ENCODE peak calls at places on chromosomes 7 and 10, in six cellular contexts. Q is HepG2, J is H1, T is GM12878, Y is K562, P is GM12892. Z is an unnamed sample.

GRCh38 chr7:3091631-3092030 is 48.0 kb upstream of the CARD11 start:
- DNase-seq in Q (no peak), J (no peak), T (no peak), Y (no peak), P (no peak), Z (no peak)

GRCh38 chr7:102418603-102419002 is 14.8 kb upstream of the ORAI2 start:
- DNase-seq in Q (no peak), J (no peak), T (no peak), Y (no peak), P (no peak), Z (no peak)

GRCh38 chr10:116627386-116627933 is 6.7 kb downstream of the PNLIPRP2 start:
- DNase-seq in Q (peak; percentile 7), J (peak; percentile 67), T (no peak), Y (peak; percentile 20), P (no peak), Z (no peak)

GRCh38 chr7:123494193-123494796 is 40.1 kb downstream of the IQUB start:
- DNase-seq in Q (peak; percentile 27), J (no peak), T (no peak), Y (peak; percentile 52), P (no peak), Z (no peak)

GRCh38 chr10:60848126-60848525 is 69.8 kb downstream of the CDK1 start:
- DNase-seq in Q (no peak), J (no peak), T (no peak), Y (no peak), P (no peak), Z (no peak)

GRCh38 chr7:16114633-16115032 is 306.7 kb downstream of the CRPPA start:
- DNase-seq in Q (no peak), J (no peak), T (no peak), Y (no peak), P (no peak), Z (no peak)

GRCh38 chr7:18320971-18321567 is 174.5 kb upstream of the HDAC9 start:
- DNase-seq in Q (peak; percentile 23), J (no peak), T (no peak), Y (peak; percentile 26), P (no peak), Z (peak; percentile 5)

GRCh38 chr7:129103561-129104324 is 40.8 kb upstream of the TSPAN33 start:
- DNase-seq in Q (no peak), J (no peak), T (no peak), Y (no peak), P (no peak), Z (no peak)

GRCh38 chr7:101550641-101551531 is 78.2 kb downstream of the MYL10 start:
- DNase-seq in Q (no peak), J (no peak), T (no peak), Y (peak; percentile 51), P (no peak), Z (no peak)

GRCh38 chr10:24114561-24114960 is 94.4 kb upstream of the KIAA1217 start:
- DNase-seq in Q (no peak), J (no peak), T (no peak), Y (no peak), P (no peak), Z (no peak)

GRCh38 chr7:47453093-47454056 is 128.5 kb downstream of the TNS3 start:
- DNase-seq in Q (no peak), J (no peak), T (no peak), Y (no peak), P (no peak), Z (no peak)

GRCh38 chr10:21315321-21316220 is 209.9 kb downstream of the SKIDA1 start:
- DNase-seq in Q (peak; percentile 32), J (no peak), T (no peak), Y (no peak), P (no peak), Z (no peak)

GRCh38 chr7:100489824-100490223 is 6.1 kb downstream of the NYAP1 start:
- DNase-seq in Q (peak; percentile 89), J (peak; percentile 81), T (no peak), Y (peak; percentile 98), P (peak; percentile 88), Z (peak; percentile 94)

GRCh38 chr7:150323682-150324365 is 479 bp upstream of the ACTR3C start:
- DNase-seq in Q (no peak), J (no peak), T (no peak), Y (peak; percentile 45), P (no peak), Z (no peak)

GRCh38 chr7:2715341-2716231 is 27.6 kb downstream of the AMZ1 start:
- DNase-seq in Q (no peak), J (no peak), T (no peak), Y (no peak), P (no peak), Z (no peak)

GRCh38 chr7:43698461-43699255 is 30.7 kb downstream of the COA1 start:
- DNase-seq in Q (no peak), J (no peak), T (no peak), Y (no peak), P (no peak), Z (no peak)

GRCh38 chr10:99659868-99660366 is 608 bp downstream of the ENTPD7 start:
- DNase-seq in Q (no peak), J (no peak), T (no peak), Y (no peak), P (no peak), Z (no peak)

GRCh38 chr10:23367896-23368685 is 23.5 kb upstream of the C10orf67 start:
- DNase-seq in Q (no peak), J (no peak), T (no peak), Y (no peak), P (no peak), Z (no peak)

GRCh38 chr10:99573806-99574205 is 41.1 kb downstream of the NKX2-3 start:
- DNase-seq in Q (no peak), J (no peak), T (no peak), Y (no peak), P (no peak), Z (no peak)

GRCh38 chr10:28744021-28744420 is 66.7 kb downstream of the BAMBI start:
- DNase-seq in Q (no peak), J (no peak), T (no peak), Y (no peak), P (no peak), Z (no peak)

GRCh38 chr10:28738200-28738599 is 60.9 kb downstream of the BAMBI start:
- DNase-seq in Q (no peak), J (peak; percentile 59), T (no peak), Y (peak; percentile 51), P (no peak), Z (no peak)

DNA sequence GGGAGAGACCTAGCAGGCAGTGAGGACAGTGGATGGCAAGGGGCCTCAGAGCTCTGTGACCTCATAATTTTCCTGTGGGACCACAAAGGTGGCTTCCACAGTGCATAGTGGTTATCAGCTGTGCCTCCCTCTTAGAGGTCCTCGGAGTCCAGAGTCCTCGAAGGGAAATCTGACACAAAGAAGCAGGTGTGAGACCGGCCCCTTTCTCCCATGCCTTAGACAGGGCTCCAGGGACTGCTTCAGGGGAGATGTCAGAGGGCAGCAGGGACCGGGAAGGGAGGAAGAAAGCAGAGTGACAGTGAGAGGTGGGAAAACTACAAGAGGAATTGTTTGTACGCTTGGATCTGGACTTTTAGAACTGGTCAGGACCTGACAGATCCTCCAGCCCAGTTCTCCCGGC is 66.3 kb downstream of the BAMBI start:
- DNase-seq in Q (no peak), J (no peak), T (no peak), Y (no peak), P (no peak), Z (no peak)
- TF ChIP-seq POLR2AphosphoS5 in Q (no peak), J (no peak), T (no peak), Y (no peak), P (no peak), Z (no peak)

GRCh38 chr10:15455456-15455855 is 84.4 kb upstream of the FAM171A1 start:
- DNase-seq in Q (no peak), J (no peak), T (no peak), Y (peak; percentile 29), P (no peak), Z (no peak)

GRCh38 chr10:15453462-15453861 is 82.4 kb upstream of the FAM171A1 start:
- DNase-seq in Q (no peak), J (no peak), T (no peak), Y (no peak), P (no peak), Z (no peak)

GRCh38 chr10:15452545-15452944 is 81.5 kb upstream of the FAM171A1 start:
- DNase-seq in Q (no peak), J (no peak), T (no peak), Y (no peak), P (no peak), Z (no peak)

GRCh38 chr10:15453921-15454320 is 82.8 kb upstream of the FAM171A1 start:
- DNase-seq in Q (no peak), J (no peak), T (no peak), Y (no peak), P (no peak), Z (no peak)

GRCh38 chr10:15451137-15452094 is 80.3 kb upstream of the FAM171A1 start:
- DNase-seq in Q (no peak), J (no peak), T (no peak), Y (peak; percentile 84), P (no peak), Z (no peak)
- TF ChIP-seq POLR2A in Q (no peak), J (no peak), T (no peak), Y (no peak), P (no peak), Z (no peak)

DNA sequence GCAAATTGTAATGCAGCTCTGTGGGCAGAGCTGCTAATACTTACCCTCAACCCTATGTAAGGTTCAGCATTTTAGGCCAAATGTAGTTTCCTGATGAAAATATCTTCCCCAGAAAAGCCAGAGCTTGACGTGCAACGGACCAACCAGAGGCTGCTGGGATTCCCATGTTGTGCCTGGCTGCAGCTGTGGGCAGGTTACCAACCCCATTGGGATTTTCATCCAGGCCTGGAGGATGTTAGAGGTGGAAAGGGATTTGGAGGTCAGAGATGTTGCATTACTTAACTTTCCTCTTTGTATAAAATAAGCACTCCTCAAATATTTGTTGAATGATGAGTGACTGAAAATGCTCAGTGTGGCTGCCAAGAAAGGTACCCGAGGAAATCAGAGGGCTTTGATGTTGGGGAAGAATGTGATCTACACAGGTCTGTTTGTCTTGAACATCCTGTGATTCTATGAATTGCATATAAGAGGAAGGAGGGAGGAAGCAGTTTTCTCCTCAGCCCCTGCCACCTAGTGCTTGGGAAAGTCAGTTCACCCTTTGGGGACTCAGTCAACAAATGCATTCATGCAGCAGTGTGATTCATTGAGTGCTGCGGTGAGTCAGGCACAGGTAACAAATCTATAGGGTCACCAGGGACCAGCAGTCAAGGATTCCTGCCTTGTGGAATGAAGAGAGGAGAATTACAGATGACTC is 487.2 kb downstream of the RPS24 start:
- DNase-seq in Q (peak; percentile 96), J (no peak), T (no peak), Y (no peak), P (no peak), Z (no peak)
- TF ChIP-seq TAF1 in Q (no peak), J (no peak), T (no peak), Y (no peak), P (no peak), Z (no peak)

DNA sequence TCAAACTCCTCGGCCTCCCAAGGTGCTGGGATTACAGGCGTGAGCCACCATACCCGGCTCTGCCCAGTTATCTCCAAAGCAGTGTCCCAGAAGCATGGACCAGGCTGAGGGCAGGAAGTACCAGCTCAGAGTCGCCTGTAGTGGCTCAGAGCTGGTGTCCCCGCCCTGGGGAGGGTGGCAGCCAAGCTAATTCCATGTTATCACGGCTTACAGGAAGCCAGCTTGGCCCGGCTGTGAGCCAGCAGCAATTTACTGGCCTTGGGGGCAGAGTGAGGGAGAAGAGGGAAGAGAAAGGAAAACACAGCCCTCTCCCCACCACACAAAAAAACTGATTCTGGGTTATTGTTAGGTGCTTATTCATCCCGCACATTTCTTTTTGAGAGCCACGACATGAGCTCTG is 88.1 kb downstream of the HIP1 start:
- DNase-seq in Q (no peak), J (no peak), T (no peak), Y (no peak), P (no peak), Z (no peak)
- TF ChIP-seq POLR2AphosphoS5 in Q (no peak), J (no peak), T (no peak), Y (no peak), P (no peak), Z (no peak)

GRCh38 chr10:18659784-18660561 is 742 bp downstream of the ARL5B start:
- DNase-seq in Q (peak; percentile 27), J (no peak), T (peak; percentile 23), Y (peak; percentile 21), P (no peak), Z (no peak)
- TF ChIP-seq POLR2A in Q (no peak), J (no peak), T (no peak), Y (no peak), P (no peak), Z (no peak)